ENCODE peak calls at places on chromosome 6, in ten cellular contexts. D is psoas muscle; W is bronchial epithelial cell; F is HCT116; A is left ventricle myocardium inferior; Y is GM12878; B is prostate gland; O is foreskin fibroblast; P is cardiac fibroblast; X is CD8-positive, alpha-beta T cell. J is an unnamed sample.

GRCh38 chr6:142313284-142313683 is 11.5 kb downstream of the ADGRG6 start:
- DNase-seq in X (no peak), B (no peak), A (no peak), F (no peak), Y (no peak), W (peak), O (peak), D (no peak), P (peak), J (no peak)

GRCh38 chr6:47033029-47033796 is 8.9 kb downstream of the ADGRF1 start:
- DNase-seq in P (no peak), O (no peak), A (no peak), B (no peak), Y (no peak), F (no peak), W (no peak), D (no peak), X (no peak), J (no peak)

GRCh38 chr6:134590449-134590848 is 272.5 kb upstream of the SGK1 start:
- DNase-seq in A (no peak), Y (no peak), B (no peak), O (peak), P (peak), X (no peak), F (no peak), W (peak), D (no peak), J (no peak)

GRCh38 chr6:25278557-25278913 is 639 bp upstream of the CARMIL1 start:
- DNase-seq in W (no peak), B (no peak), X (no peak), D (no peak), A (no peak), O (no peak), F (no peak), P (no peak), Y (no peak), J (no peak)

GRCh38 chr6:40692311-40692710 is 105.1 kb upstream of the LRFN2 start:
- DNase-seq in A (no peak), W (peak), B (no peak), Y (no peak), F (no peak), P (no peak), D (no peak), X (no peak), O (no peak), J (no peak)

GRCh38 chr6:152727507-152727906 is 23.1 kb upstream of the VIP start:
- DNase-seq in X (no peak), Y (no peak), F (no peak), D (no peak), P (no peak), O (no peak), B (no peak), A (no peak), W (no peak), J (no peak)

GRCh38 chr6:53809691-53810090 is 14.9 kb downstream of the LRRC1 start:
- DNase-seq in D (no peak), O (no peak), B (no peak), A (no peak), F (no peak), P (no peak), W (no peak), X (no peak), Y (no peak), J (no peak)

GRCh38 chr6:11854418-11855165 is 76.0 kb upstream of the ADTRP start:
- DNase-seq in Y (no peak), O (peak), F (no peak), A (no peak), P (peak), D (no peak), B (no peak), W (peak), X (no peak), J (no peak)

GRCh38 chr6:103456652-103457051 is 1403.1 kb downstream of the HACE1 start:
- DNase-seq in P (no peak), B (no peak), X (no peak), Y (no peak), D (no peak), A (no peak), W (no peak), F (no peak), O (no peak), J (no peak)

GRCh38 chr6:97177905-97178304 is 105.1 kb downstream of the MMS22L start:
- DNase-seq in W (peak), P (peak), A (no peak), X (no peak), B (no peak), F (no peak), Y (no peak), D (no peak), O (no peak), J (no peak)

GRCh38 chr6:21441386-21441785 is 152.2 kb upstream of the SOX4 start:
- DNase-seq in D (no peak), O (no peak), P (peak), Y (no peak), B (no peak), F (no peak), A (no peak), X (no peak), W (peak), J (no peak)

GRCh38 chr6:157822221-157823000 is 635 bp upstream of the SNX9 start:
- DNase-seq in B (no peak), O (no peak), P (no peak), X (no peak), D (peak), W (no peak), F (no peak), Y (no peak), A (peak), J (no peak)

GRCh38 chr6:41072836-41073202 is at the start of gene NFYA:
- DNase-seq in A (no peak), P (peak), Y (no peak), W (no peak), D (peak), X (no peak), O (peak), B (no peak), F (no peak), J (no peak)

GRCh38 chr6:167487706-167488664 is 163.1 kb downstream of the TTLL2 start:
- DNase-seq in A (no peak), F (no peak), D (no peak), P (no peak), X (no peak), Y (no peak), O (no peak), B (no peak), W (no peak), J (no peak)

GRCh38 chr6:167479967-167480653 is 155.2 kb downstream of the TTLL2 start:
- DNase-seq in W (no peak), Y (no peak), X (no peak), A (no peak), P (no peak), D (no peak), B (no peak), F (no peak), O (no peak), J (no peak)

GRCh38 chr6:167481527-167481926 is 156.6 kb downstream of the TTLL2 start:
- DNase-seq in X (no peak), B (no peak), D (no peak), W (no peak), O (no peak), A (no peak), F (no peak), P (no peak), Y (no peak), J (no peak)

DNA sequence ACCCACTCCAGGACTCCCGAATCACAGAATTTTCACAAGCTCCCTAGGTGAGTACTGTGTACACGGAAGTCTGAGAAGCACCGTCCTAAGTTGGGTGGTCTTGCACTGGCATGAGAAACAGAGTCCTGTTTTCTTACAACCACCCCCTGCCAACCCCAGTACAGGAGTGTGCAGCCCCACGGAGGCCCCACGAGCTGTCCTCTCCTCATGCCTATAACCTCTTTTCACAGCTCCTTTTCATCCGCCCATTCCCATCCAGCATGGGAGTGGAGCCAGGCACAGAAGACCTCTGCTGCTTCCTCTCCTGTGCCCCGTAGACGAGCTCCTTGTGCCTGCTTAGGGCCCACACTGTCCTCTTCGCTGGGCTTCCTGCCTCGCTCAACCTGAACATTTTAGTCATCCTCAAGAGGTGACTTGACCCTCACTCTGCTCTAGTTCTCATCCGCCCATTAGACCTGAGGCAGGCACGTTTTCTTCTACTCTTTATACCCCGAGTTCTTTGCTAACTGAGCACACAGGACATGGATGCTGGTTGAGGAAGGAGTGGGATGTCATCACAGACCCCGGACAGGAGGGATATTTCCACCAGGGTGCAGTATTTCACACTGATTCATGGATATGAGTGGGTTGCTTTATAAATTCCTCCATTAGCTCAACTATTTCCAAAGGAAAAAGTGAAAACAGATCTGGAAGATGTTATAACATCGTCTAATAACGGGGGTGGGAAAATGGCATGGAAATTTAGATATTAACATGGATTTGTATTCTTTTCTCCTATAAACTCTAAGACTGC is 160.5 kb downstream of the TTLL2 start:
- DNase-seq in Y (no peak), P (peak), X (no peak), F (no peak), A (no peak), D (no peak), B (no peak), W (no peak), O (no peak), J (no peak)
- TF ChIP-seq CTCF in Y (peak), P (peak), X (no peak), F (peak), A (peak), D (peak), B (peak), W (no peak), O (no peak), J (no peak)

DNA sequence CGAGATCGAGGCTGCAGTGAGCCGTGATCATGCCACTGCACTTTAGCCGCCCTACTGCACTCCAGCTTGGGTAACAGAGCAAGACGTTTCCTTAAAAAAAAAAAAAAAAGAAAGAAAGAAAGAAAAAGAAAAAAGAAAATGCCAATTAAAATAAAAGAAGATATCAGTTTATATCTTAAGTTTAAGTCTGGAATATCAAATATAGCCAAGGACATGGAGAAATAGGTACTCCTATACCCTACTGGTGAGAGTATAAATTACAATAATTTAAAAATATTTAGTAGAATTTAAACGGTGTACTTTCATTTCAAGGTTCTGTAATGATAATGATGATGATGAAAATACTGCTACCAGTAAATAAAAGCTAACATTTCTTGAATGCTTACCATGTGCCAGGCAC is 3.8 kb upstream of the TRIM31 start:
- DNase-seq in Y (no peak), F (no peak), A (no peak), X (no peak), D (no peak), O (no peak), B (no peak), P (no peak), W (no peak), J (no peak)
- TF ChIP-seq CTCF in Y (no peak), F (peak), A (no peak), X (peak), D (no peak), O (no peak), B (no peak), P (no peak), W (no peak), J (no peak)

GRCh38 chr6:5606546-5606945 is 345.2 kb downstream of the FARS2 start:
- DNase-seq in X (no peak), P (no peak), A (no peak), Y (no peak), W (no peak), F (no peak), O (no peak), D (no peak), B (no peak), J (no peak)

GRCh38 chr6:5610640-5611039 is 349.3 kb downstream of the FARS2 start:
- DNase-seq in O (no peak), X (no peak), W (no peak), D (no peak), F (no peak), B (no peak), Y (no peak), P (no peak), A (no peak), J (no peak)
- TF ChIP-seq CTCF in O (no peak), X (no peak), W (no peak), D (no peak), F (peak), B (no peak), Y (no peak), P (no peak), A (no peak), J (no peak)

DNA sequence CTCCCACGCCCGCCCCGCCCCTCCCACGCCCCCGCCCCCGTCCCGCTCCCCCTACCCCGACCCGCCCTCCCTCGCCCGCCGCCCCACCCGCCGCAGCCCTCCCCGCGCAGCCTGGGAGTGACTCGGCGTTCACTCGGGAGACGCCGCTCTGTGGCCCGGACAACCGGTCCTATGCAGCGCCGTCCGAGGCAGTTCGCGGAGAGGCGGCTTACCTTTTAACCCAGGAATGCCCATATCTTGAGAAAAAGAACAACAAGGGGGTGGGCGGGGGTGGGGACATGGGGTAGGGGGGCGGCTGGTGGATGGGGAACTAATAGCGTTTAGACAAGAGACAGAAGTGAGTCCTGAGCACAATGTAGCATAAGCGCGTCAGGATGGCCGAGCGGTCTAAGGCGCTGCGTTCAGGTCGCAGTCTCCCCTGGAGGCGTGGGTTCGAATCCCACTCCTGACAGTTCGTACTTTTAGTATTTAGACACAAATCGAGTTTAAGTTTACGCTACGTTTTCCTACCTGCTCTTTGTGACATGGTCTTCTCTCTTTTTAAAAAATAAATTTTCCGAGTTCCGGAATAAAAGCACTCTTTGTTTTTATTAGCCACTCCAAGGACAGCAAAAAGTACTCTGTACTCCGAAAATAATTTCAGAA is 17.2 kb upstream of the HMGN4 start:
- DNase-seq in X (peak), W (peak), A (peak), O (peak), Y (no peak), B (peak), D (peak), F (peak), P (peak), J (peak)
- TF ChIP-seq CTCF in X (no peak), W (no peak), A (no peak), O (no peak), Y (no peak), B (peak), D (no peak), F (no peak), P (no peak), J (no peak)

DNA sequence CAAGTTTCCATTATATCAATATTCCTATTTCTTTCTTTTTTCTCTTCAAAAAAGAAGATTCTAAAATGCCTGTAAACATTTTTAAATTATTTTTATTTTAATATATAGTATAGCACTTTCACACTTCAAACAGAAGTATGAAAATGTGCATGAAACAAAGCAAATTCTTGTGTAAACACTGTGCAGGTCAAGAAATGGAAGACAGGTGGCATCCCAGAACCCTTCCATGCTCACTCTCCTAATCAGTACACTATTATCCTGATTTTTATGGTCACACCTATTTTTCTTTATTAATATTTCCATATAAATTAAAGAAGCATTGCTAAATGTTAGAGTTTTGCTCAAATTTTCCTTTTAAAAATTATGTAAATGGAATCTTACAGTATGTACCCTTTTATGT is 561.6 kb upstream of the RNF217 start:
- DNase-seq in P (no peak), O (no peak), A (no peak), Y (no peak), W (no peak), F (no peak), D (no peak), B (no peak), X (no peak), J (no peak)
- TF ChIP-seq CTCF in P (no peak), O (no peak), A (no peak), Y (no peak), W (peak), F (no peak), D (peak), B (no peak), X (no peak), J (no peak)

DNA sequence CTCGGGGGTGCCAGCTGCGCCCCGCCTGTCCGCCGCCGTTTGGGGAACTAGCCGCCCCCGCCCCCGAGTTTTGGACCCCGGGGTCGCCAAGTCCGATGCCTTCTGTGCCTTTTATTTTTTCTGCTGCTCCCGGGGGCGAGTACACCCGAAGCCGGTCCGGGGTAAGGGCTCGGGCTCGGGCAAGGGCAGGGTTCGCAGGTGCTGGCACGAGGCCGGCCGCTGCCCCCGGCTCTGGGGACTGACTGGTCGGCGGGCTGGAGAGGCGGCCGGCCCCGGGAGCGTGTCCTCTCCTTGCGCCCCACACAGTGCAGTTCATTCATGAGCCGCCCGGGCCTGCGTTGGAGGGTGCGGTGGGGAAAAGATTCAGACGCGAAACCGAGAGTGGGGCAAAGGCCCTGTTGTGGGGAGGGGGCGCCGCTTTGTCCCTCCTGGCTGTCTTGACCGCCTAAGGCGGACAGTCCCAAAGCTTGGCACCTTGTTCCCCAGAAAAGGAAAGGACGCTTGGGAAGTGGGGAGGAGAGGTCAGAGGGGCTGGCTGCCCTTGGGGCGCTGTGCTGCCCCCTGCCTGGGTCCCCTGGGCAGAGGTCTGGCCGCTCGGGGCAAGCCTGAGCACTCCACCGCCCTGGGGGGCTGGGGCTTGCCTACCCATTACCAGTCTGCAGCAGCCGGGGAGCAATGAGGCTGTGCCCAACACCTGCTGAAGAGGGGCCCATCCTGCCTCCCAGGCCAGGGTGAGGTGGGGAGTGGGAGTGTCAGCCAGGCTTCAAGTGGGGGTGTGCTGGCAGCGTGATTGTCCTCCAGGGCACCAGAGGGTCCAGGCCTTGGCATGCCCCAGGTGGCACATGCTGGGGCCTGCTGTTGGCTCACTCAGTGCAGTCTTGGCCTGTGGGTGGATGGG is 915 bp downstream of the TMEM63B start:
- DNase-seq in P (peak), B (peak), Y (no peak), W (peak), X (no peak), D (peak), O (no peak), A (peak), F (no peak), J (peak)
- TF ChIP-seq CTCF in P (peak), B (peak), Y (no peak), W (peak), X (no peak), D (peak), O (peak), A (peak), F (peak), J (no peak)

J was measured in activated B cell treated with CpG ODN at 0.5 μM for 24 hours.